ENCODE peak calls at places on chromosomes 7 and 10, in six cellular contexts. N is neuronal stem cell, B is IMR-90, C is H9, Z is trophoblast cell, W is H1. H is an unnamed sample.

GRCh38 chr10:32163076-32163773 is 107.0 kb upstream of the KIF5B start:
- DNase-seq in N (no peak), C (no peak), B (peak; percentile 72), Z (no peak), W (no peak), H (no peak)

GRCh38 chr7:38656976-38657375 is 25.8 kb upstream of the AMPH start:
- DNase-seq in B (no peak), N (no peak), Z (no peak), W (no peak), C (no peak), H (no peak)

GRCh38 chr7:46131916-46132795 is 211.1 kb upstream of the IGFBP3 start:
- DNase-seq in C (peak; percentile 61), Z (no peak), N (peak; percentile 11), B (no peak), W (no peak), H (peak; percentile 21)

GRCh38 chr10:86284355-86285105 is 82.1 kb downstream of the GRID1 start:
- DNase-seq in N (no peak), C (peak; percentile 23), W (no peak), Z (no peak), B (no peak), H (no peak)

GRCh38 chr10:43585046-43585445 is 10.6 kb upstream of the ZNF239 start:
- DNase-seq in N (no peak), W (no peak), B (peak; percentile 64), C (no peak), Z (no peak), H (no peak)

GRCh38 chr10:105138287-105138854 is 497.3 kb downstream of the SORCS3 start:
- DNase-seq in N (no peak), Z (no peak), C (no peak), B (no peak), W (no peak), H (no peak)

GRCh38 chr10:11192304-11193018 is 174.8 kb downstream of the CELF2 start:
- DNase-seq in W (no peak), Z (no peak), B (no peak), C (no peak), N (no peak), H (no peak)

GRCh38 chr7:65554-65953 is 126.8 kb upstream of the FAM20C start:
- DNase-seq in C (no peak), B (peak; percentile 70), W (no peak), Z (peak; percentile 12), N (no peak), H (peak; percentile 70)

GRCh38 chr10:34996843-34997242 is 93.3 kb downstream of the CUL2 start:
- DNase-seq in N (no peak), W (no peak), Z (no peak), C (no peak), B (peak; percentile 16), H (peak; percentile 40)

GRCh38 chr7:29309041-29309860 is 114.7 kb downstream of the CHN2 start:
- DNase-seq in W (no peak), N (no peak), Z (no peak), C (no peak), B (no peak), H (no peak)

GRCh38 chr7:131753620-131754222 is 197.3 kb upstream of the PODXL start:
- DNase-seq in Z (no peak), N (no peak), C (peak; percentile 70), B (no peak), W (peak; percentile 21), H (peak; percentile 0)

GRCh38 chr7:30929686-30930085 is 18.0 kb downstream of the AQP1 start:
- DNase-seq in N (no peak), Z (no peak), C (no peak), B (no peak), W (no peak), H (no peak)

GRCh38 chr10:51230828-51231227 is 156.5 kb downstream of the PRKG1 start:
- DNase-seq in Z (no peak), B (no peak), W (no peak), N (no peak), C (no peak), H (no peak)

GRCh38 chr7:76326646-76327233 is 24.3 kb downstream of the HSPB1 start:
- DNase-seq in Z (no peak), B (peak; percentile 91), C (no peak), W (no peak), N (no peak), H (peak; percentile 61)

GRCh38 chr10:31280972-31281371 is 38.0 kb upstream of the ZEB1 start:
- DNase-seq in Z (no peak), W (no peak), N (no peak), C (no peak), B (no peak), H (no peak)

GRCh38 chr10:46285966-46286620 is 704 bp upstream of the ANTXRL start:
- DNase-seq in B (no peak), W (no peak), C (no peak), Z (no peak), N (no peak), H (no peak)

GRCh38 chr7:1225462-1226154 is 7.1 kb upstream of the UNCX start:
- DNase-seq in N (no peak), Z (no peak), B (no peak), W (no peak), C (peak; percentile 25), H (no peak)

GRCh38 chr10:43606323-43607198 is at the start of gene ZNF485:
- DNase-seq in Z (peak; percentile 37), N (peak; percentile 43), C (peak; percentile 83), W (peak; percentile 33), B (peak; percentile 64), H (peak; percentile 61)

GRCh38 chr7:148700693-148701092 is 2.0 kb downstream of the CUL1 start:
- DNase-seq in Z (no peak), N (no peak), W (no peak), C (no peak), B (peak; percentile 50), H (peak; percentile 68)

GRCh38 chr7:46759711-46760480 is 822.0 kb downstream of the TNS3 start:
- DNase-seq in C (no peak), W (no peak), N (no peak), Z (no peak), B (peak; percentile 38), H (peak; percentile 62)

GRCh38 chr7:47737606-47738005 is 155.7 kb upstream of the TNS3 start:
- DNase-seq in Z (peak; percentile 27), C (no peak), B (no peak), W (no peak), N (no peak), H (no peak)

GRCh38 chr7:100553032-100553431 is 14.0 kb downstream of the AGFG2 start:
- DNase-seq in W (no peak), N (no peak), C (no peak), Z (no peak), B (no peak), H (no peak)

GRCh38 chr7:26368542-26368941 is 76.9 kb downstream of the SNX10 start:
- DNase-seq in C (no peak), N (no peak), B (peak; percentile 23), Z (no peak), W (no peak), H (no peak)
- H3K14ac ChIP-seq in C (no peak overlapping the region), N (no peak overlapping the region), B (no peak overlapping the region), Z (no peak overlapping the region), W (no peak overlapping the region), H (no peak overlapping the region)

DNA sequence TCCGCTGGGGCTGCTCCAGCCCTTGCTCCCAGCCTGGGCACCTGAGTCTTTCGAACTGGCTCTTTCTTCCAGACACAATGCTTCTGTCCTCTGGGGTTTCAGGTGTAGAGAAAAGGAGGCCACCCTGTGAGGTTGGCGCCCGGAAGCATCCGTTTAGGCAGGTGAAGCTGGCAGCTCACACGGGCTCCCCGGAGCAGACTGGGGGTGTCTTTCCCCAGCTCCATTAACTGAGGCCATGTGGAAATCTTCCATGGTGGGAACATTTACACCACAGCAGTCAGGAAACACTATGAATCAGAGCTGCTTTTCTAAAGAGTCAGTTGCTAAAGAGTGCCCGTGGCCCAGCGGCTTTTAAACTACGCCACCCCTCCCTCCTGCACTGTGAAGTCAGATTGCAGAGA is 29.2 kb downstream of the PRKAG2 start:
- DNase-seq in W (no peak), C (no peak), Z (no peak), B (no peak), N (no peak), H (no peak)
- H3K14ac ChIP-seq in W (no peak overlapping the region), C (no peak overlapping the region), Z (no peak overlapping the region), B (no peak overlapping the region), N (no peak overlapping the region), H (no peak overlapping the region)

DNA sequence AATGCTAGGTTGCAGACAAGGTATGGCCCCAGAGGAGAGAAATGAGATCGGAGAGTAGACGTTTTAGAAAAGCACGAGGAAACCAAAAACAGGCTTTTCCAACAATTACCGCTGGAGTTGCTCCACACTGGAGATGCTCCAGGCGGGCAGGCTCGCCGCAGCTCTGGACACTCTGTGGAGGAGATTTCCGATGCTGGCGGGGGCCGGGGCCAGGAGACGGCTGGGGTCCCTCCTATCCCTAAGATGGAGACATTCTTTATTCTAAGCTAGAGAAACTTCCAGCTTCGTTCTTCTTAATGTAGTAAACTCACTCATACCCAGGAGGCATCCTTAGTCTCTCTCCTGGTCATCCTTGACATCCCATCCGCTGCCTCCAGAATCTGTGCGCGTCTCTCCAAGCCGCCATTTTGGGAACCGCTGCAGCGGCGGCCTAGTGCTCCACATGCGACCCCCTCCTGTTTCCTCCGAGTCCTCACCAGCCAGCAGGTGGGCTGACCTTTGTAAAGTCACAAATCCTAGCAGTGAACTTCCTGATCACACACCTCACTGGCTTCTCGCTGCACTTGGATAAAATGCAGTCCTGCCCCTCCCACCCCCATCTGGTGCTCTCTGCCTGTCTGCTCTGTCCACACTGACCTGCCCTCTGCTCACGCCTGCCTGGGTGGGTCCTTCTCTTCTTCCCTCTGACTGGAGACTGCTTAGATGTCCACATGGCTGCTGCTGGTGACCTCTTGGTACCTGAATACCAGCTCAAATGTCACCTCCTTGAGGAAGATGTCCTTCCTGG is 11.9 kb downstream of the PYROXD2 start:
- DNase-seq in B (no peak), N (no peak), W (no peak), Z (no peak), C (no peak), H (no peak)
- H3K14ac ChIP-seq in B (peak overlapping the region; percentile 50), N (peak overlapping the region; percentile 47), W (no peak overlapping the region), Z (no peak overlapping the region), C (no peak overlapping the region), H (peak overlapping the region; percentile 94)

GRCh38 chr10:122044713-122045112 is 55.8 kb downstream of the TACC2 start:
- DNase-seq in C (no peak), Z (no peak), N (no peak), W (no peak), B (peak; percentile 53), H (peak; percentile 43)

GRCh38 chr10:122042836-122043235 is 53.9 kb downstream of the TACC2 start:
- DNase-seq in Z (no peak), N (no peak), W (no peak), B (no peak), C (no peak), H (no peak)

GRCh38 chr10:122040786-122041185 is 51.8 kb downstream of the TACC2 start:
- DNase-seq in B (no peak), C (no peak), Z (no peak), W (no peak), N (no peak), H (no peak)

GRCh38 chr10:122045212-122045611 is 56.2 kb downstream of the TACC2 start:
- DNase-seq in W (no peak), Z (no peak), B (no peak), C (no peak), N (no peak), H (no peak)

DNA sequence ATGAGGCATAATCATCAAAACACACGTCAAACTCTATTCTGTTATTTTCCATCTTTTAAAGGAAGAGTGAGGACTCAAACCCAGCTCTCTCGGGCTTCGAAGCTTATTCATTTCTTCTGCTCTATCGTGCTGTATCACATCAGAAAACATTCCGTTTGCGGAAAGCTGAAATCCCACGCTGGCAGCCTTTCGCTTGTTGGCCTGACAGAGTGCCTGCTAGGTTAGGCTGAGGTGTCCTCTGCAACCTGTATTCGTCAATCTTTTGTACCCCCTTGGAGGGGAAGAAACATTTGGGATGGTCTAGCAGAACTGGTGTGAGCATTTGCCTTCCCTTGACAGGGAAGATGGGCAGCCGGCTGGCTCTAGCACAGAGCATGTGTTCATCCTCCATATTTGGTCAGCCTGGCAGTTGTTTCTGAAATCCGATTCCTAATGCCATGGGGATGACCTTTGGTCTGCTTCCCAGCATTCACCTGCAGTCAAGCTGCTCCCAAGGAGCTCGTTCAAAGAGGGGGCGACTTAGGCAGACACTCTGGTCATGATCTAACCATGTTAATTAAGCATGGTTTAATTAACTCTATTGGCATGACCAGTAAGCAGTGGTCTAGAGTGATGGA is 55.2 kb downstream of the TACC2 start:
- DNase-seq in C (no peak), B (peak; percentile 49), W (no peak), Z (no peak), N (peak; percentile 50), H (no peak)
- H3K14ac ChIP-seq in C (peak overlapping the region; percentile 72), B (no peak overlapping the region), W (no peak overlapping the region), Z (no peak overlapping the region), N (no peak overlapping the region), H (no peak overlapping the region)

H was measured in mesenchymal stem cell.